ENCODE peak calls at places on chromosomes 7 and 10, in nine cellular contexts. One of them, this sample, is unnamed.

GRCh38 chr10:95728535-95728934 is 27.4 kb upstream of the ENTPD1 start:
- DNase-seq in HCT116: no peak
- DNase-seq in tibial artery: no peak
- DNase-seq in endothelial cell: no peak
- DNase-seq in endothelial cell of umbilical vein: peak
- DNase-seq in GM13976: no peak
- DNase-seq in nephron progenitor cell: no peak
- DNase-seq in epithelial cell of proximal tubule: no peak
- DNase-seq in lung: no peak
- DNase-seq in this sample: peak

GRCh38 chr7:42606217-42606905 is 305.5 kb downstream of the C7orf25 start:
- DNase-seq in GM13976: no peak
- DNase-seq in epithelial cell of proximal tubule: no peak
- DNase-seq in tibial artery: no peak
- DNase-seq in lung: no peak
- DNase-seq in nephron progenitor cell: no peak
- DNase-seq in HCT116: no peak
- DNase-seq in endothelial cell: no peak
- DNase-seq in endothelial cell of umbilical vein: no peak
- DNase-seq in this sample: peak

GRCh38 chr7:26658080-26658697 is 206.2 kb downstream of the SKAP2 start:
- DNase-seq in lung: no peak
- DNase-seq in HCT116: no peak
- DNase-seq in GM13976: no peak
- DNase-seq in nephron progenitor cell: no peak
- DNase-seq in endothelial cell: no peak
- DNase-seq in endothelial cell of umbilical vein: no peak
- DNase-seq in epithelial cell of proximal tubule: no peak
- DNase-seq in tibial artery: no peak
- DNase-seq in this sample: no peak

GRCh38 chr10:28179490-28180099 is 123.3 kb downstream of the MPP7 start:
- DNase-seq in endothelial cell of umbilical vein: peak
- DNase-seq in GM13976: peak
- DNase-seq in epithelial cell of proximal tubule: peak
- DNase-seq in nephron progenitor cell: peak
- DNase-seq in endothelial cell: peak
- DNase-seq in tibial artery: no peak
- DNase-seq in lung: no peak
- DNase-seq in HCT116: peak
- DNase-seq in this sample: peak

GRCh38 chr7:151498495-151498894 is 21.2 kb downstream of the RHEB start:
- DNase-seq in lung: no peak
- DNase-seq in nephron progenitor cell: no peak
- DNase-seq in endothelial cell: no peak
- DNase-seq in epithelial cell of proximal tubule: no peak
- DNase-seq in tibial artery: no peak
- DNase-seq in GM13976: no peak
- DNase-seq in HCT116: no peak
- DNase-seq in endothelial cell of umbilical vein: no peak
- DNase-seq in this sample: no peak

GRCh38 chr7:109868215-109868614 is 1222.7 kb upstream of the LRRN3 start:
- DNase-seq in endothelial cell of umbilical vein: no peak
- DNase-seq in nephron progenitor cell: no peak
- DNase-seq in HCT116: no peak
- DNase-seq in tibial artery: no peak
- DNase-seq in GM13976: no peak
- DNase-seq in lung: no peak
- DNase-seq in epithelial cell of proximal tubule: no peak
- DNase-seq in endothelial cell: no peak
- DNase-seq in this sample: no peak

GRCh38 chr10:3687510-3688081 is 97.4 kb downstream of the KLF6 start:
- DNase-seq in endothelial cell: no peak
- DNase-seq in epithelial cell of proximal tubule: no peak
- DNase-seq in nephron progenitor cell: no peak
- DNase-seq in tibial artery: no peak
- DNase-seq in lung: no peak
- DNase-seq in HCT116: no peak
- DNase-seq in GM13976: no peak
- DNase-seq in endothelial cell of umbilical vein: no peak
- DNase-seq in this sample: no peak

GRCh38 chr7:47100815-47101435 is 481.0 kb downstream of the TNS3 start:
- DNase-seq in HCT116: peak
- DNase-seq in lung: peak
- DNase-seq in epithelial cell of proximal tubule: no peak
- DNase-seq in nephron progenitor cell: peak
- DNase-seq in endothelial cell of umbilical vein: peak
- DNase-seq in tibial artery: no peak
- DNase-seq in endothelial cell: peak
- DNase-seq in GM13976: no peak
- DNase-seq in this sample: peak

GRCh38 chr7:13990984-13991790 is 1.7 kb upstream of the ETV1 start:
- DNase-seq in endothelial cell of umbilical vein: peak
- DNase-seq in endothelial cell: peak
- DNase-seq in GM13976: peak
- DNase-seq in tibial artery: peak
- DNase-seq in lung: peak
- DNase-seq in nephron progenitor cell: peak
- DNase-seq in HCT116: peak
- DNase-seq in epithelial cell of proximal tubule: peak
- DNase-seq in this sample: peak
- TF ChIP-seq CTCF in endothelial cell of umbilical vein: no peak
- TF ChIP-seq CTCF in endothelial cell: no peak
- TF ChIP-seq CTCF in GM13976: no peak
- TF ChIP-seq CTCF in tibial artery: no peak
- TF ChIP-seq CTCF in lung: no peak
- TF ChIP-seq CTCF in nephron progenitor cell: no peak
- TF ChIP-seq CTCF in HCT116: no peak
- TF ChIP-seq CTCF in epithelial cell of proximal tubule: no peak
- TF ChIP-seq CTCF in this sample: no peak

DNA sequence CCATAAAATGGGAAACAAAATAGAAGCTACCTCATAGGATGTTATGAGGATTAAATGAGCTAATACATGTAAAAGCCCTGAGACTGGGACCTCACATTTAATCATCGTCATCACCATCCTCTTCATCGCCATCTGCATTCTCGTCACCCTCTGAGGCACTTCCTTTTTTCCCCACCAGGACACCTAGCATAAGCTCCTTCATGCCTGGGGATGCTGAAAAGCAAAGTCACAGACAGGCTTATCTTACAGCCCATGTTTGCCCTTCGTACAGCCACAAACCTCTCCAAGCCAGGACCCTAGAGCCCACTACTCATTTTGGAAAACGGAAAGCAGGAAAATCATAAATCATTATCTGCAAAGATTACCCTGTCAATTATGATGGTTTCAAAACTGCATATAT is 249.6 kb downstream of the GPAM start:
- DNase-seq in endothelial cell of umbilical vein: no peak
- DNase-seq in HCT116: no peak
- DNase-seq in endothelial cell: no peak
- DNase-seq in epithelial cell of proximal tubule: no peak
- DNase-seq in GM13976: no peak
- DNase-seq in tibial artery: no peak
- DNase-seq in lung: no peak
- DNase-seq in nephron progenitor cell: no peak
- DNase-seq in this sample: no peak
- TF ChIP-seq CTCF in endothelial cell of umbilical vein: no peak
- TF ChIP-seq CTCF in HCT116: no peak
- TF ChIP-seq CTCF in endothelial cell: peak
- TF ChIP-seq CTCF in epithelial cell of proximal tubule: no peak
- TF ChIP-seq CTCF in GM13976: no peak
- TF ChIP-seq CTCF in tibial artery: no peak
- TF ChIP-seq CTCF in lung: no peak
- TF ChIP-seq CTCF in nephron progenitor cell: no peak
- TF ChIP-seq CTCF in this sample: peak

GRCh38 chr7:28297821-28298439 is 114.4 kb upstream of the CREB5 start:
- DNase-seq in nephron progenitor cell: no peak
- DNase-seq in HCT116: no peak
- DNase-seq in lung: no peak
- DNase-seq in GM13976: no peak
- DNase-seq in epithelial cell of proximal tubule: no peak
- DNase-seq in endothelial cell: no peak
- DNase-seq in tibial artery: no peak
- DNase-seq in endothelial cell of umbilical vein: no peak
- DNase-seq in this sample: no peak

GRCh38 chr7:28299556-28299955 is 112.8 kb upstream of the CREB5 start:
- DNase-seq in endothelial cell of umbilical vein: no peak
- DNase-seq in tibial artery: no peak
- DNase-seq in HCT116: no peak
- DNase-seq in GM13976: no peak
- DNase-seq in lung: no peak
- DNase-seq in nephron progenitor cell: no peak
- DNase-seq in epithelial cell of proximal tubule: no peak
- DNase-seq in endothelial cell: no peak
- DNase-seq in this sample: peak

GRCh38 chr7:28293529-28293835 is 112.9 kb upstream of the JAZF1 start:
- DNase-seq in GM13976: no peak
- DNase-seq in epithelial cell of proximal tubule: no peak
- DNase-seq in HCT116: peak
- DNase-seq in endothelial cell of umbilical vein: no peak
- DNase-seq in nephron progenitor cell: no peak
- DNase-seq in lung: no peak
- DNase-seq in endothelial cell: no peak
- DNase-seq in tibial artery: no peak
- DNase-seq in this sample: no peak

GRCh38 chr7:28298870-28299484 is 113.3 kb upstream of the CREB5 start:
- DNase-seq in epithelial cell of proximal tubule: peak
- DNase-seq in nephron progenitor cell: peak
- DNase-seq in GM13976: no peak
- DNase-seq in endothelial cell of umbilical vein: peak
- DNase-seq in HCT116: peak
- DNase-seq in tibial artery: no peak
- DNase-seq in lung: no peak
- DNase-seq in endothelial cell: peak
- DNase-seq in this sample: peak

GRCh38 chr7:28296571-28297483 is 115.5 kb upstream of the CREB5 start:
- DNase-seq in GM13976: no peak
- DNase-seq in HCT116: peak
- DNase-seq in nephron progenitor cell: peak
- DNase-seq in endothelial cell: peak
- DNase-seq in lung: no peak
- DNase-seq in endothelial cell of umbilical vein: peak
- DNase-seq in tibial artery: no peak
- DNase-seq in epithelial cell of proximal tubule: no peak
- DNase-seq in this sample: peak
- TF ChIP-seq CTCF in GM13976: peak
- TF ChIP-seq CTCF in HCT116: peak
- TF ChIP-seq CTCF in nephron progenitor cell: peak
- TF ChIP-seq CTCF in endothelial cell: peak
- TF ChIP-seq CTCF in lung: no peak
- TF ChIP-seq CTCF in endothelial cell of umbilical vein: peak
- TF ChIP-seq CTCF in tibial artery: peak
- TF ChIP-seq CTCF in epithelial cell of proximal tubule: peak
- TF ChIP-seq CTCF in this sample: peak

DNA sequence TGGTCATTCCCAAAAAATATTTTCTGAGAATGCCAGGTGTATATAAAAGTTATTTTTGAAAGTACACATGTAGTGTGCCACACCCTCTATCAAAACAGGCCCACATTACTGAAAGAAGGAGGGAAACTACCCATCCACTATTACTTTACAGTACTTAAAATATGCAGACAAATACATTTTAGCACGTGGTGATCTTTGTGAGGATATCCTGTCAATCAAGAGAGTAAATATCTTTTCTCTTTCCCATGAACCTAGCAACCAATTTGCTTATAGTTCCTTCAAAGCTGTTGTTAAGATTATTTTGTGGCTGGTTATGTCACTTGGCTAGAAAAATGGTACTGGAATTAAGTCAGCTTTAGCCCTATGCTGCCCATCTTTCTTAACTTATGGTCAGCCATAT is 70.1 kb downstream of the AUTS2 start:
- DNase-seq in lung: no peak
- DNase-seq in endothelial cell of umbilical vein: no peak
- DNase-seq in endothelial cell: no peak
- DNase-seq in tibial artery: no peak
- DNase-seq in epithelial cell of proximal tubule: no peak
- DNase-seq in HCT116: no peak
- DNase-seq in GM13976: no peak
- DNase-seq in nephron progenitor cell: no peak
- DNase-seq in this sample: no peak
- TF ChIP-seq CTCF in lung: no peak
- TF ChIP-seq CTCF in endothelial cell of umbilical vein: no peak
- TF ChIP-seq CTCF in endothelial cell: no peak
- TF ChIP-seq CTCF in tibial artery: no peak
- TF ChIP-seq CTCF in epithelial cell of proximal tubule: no peak
- TF ChIP-seq CTCF in HCT116: no peak
- TF ChIP-seq CTCF in GM13976: no peak
- TF ChIP-seq CTCF in nephron progenitor cell: no peak
- TF ChIP-seq CTCF in this sample: no peak

GRCh38 chr10:99854860-99855259 is 72.4 kb downstream of the ABCC2 start:
- DNase-seq in tibial artery: no peak
- DNase-seq in HCT116: peak
- DNase-seq in endothelial cell of umbilical vein: peak
- DNase-seq in endothelial cell: peak
- DNase-seq in lung: no peak
- DNase-seq in nephron progenitor cell: peak
- DNase-seq in GM13976: no peak
- DNase-seq in epithelial cell of proximal tubule: no peak
- DNase-seq in this sample: no peak
- TF ChIP-seq CTCF in tibial artery: peak
- TF ChIP-seq CTCF in HCT116: peak
- TF ChIP-seq CTCF in endothelial cell of umbilical vein: peak
- TF ChIP-seq CTCF in endothelial cell: no peak
- TF ChIP-seq CTCF in lung: peak
- TF ChIP-seq CTCF in nephron progenitor cell: peak
- TF ChIP-seq CTCF in GM13976: no peak
- TF ChIP-seq CTCF in epithelial cell of proximal tubule: peak
- TF ChIP-seq CTCF in this sample: no peak